ENCODE peak calls at places on chromosomes 7 and 10, in five cellular contexts. W, C, U, O and Z are unnamed samples.

GRCh38 chr7:133753513-133753912 is 373.6 kb upstream of the LRGUK start:
- DNase-seq in W (no peak), C (no peak), U (no peak), O (no peak), Z (no peak)

GRCh38 chr7:5422324-5423271 is 1.0 kb downstream of the TNRC18 start:
- DNase-seq in W (no peak), C (no peak), U (no peak), O (no peak), Z (peak; percentile 29)

GRCh38 chr10:69435966-69436520 is 15.2 kb upstream of the TSPAN15 start:
- DNase-seq in W (no peak), C (no peak), U (no peak), O (no peak), Z (no peak)

GRCh38 chr10:97537186-97537869 is 35.3 kb upstream of the ANKRD2 start:
- DNase-seq in W (no peak), C (no peak), U (no peak), O (no peak), Z (no peak)

GRCh38 chr10:48779077-48779476 is 94.4 kb downstream of the WDFY4 start:
- DNase-seq in W (no peak), C (no peak), U (no peak), O (no peak), Z (no peak)

GRCh38 chr10:24344279-24344678 is 135.3 kb downstream of the KIAA1217 start:
- DNase-seq in W (no peak), C (no peak), U (no peak), O (no peak), Z (no peak)

GRCh38 chr10:75498866-75499265 is 67.4 kb downstream of the LRMDA start:
- DNase-seq in W (no peak), C (no peak), U (no peak), O (no peak), Z (no peak)

GRCh38 chr10:112296908-112297331 is 13.7 kb downstream of the TECTB start:
- DNase-seq in W (no peak), C (no peak), U (no peak), O (no peak), Z (no peak)

GRCh38 chr7:139739863-139740597 is 37.8 kb downstream of the HIPK2 start:
- DNase-seq in W (no peak), C (no peak), U (no peak), O (peak; percentile 75), Z (no peak)

GRCh38 chr7:130492519-130493274 is 812 bp downstream of the MEST start:
- DNase-seq in W (no peak), C (no peak), U (no peak), O (no peak), Z (no peak)
- H3K27ac ChIP-seq in W (no peak overlapping the region), C (no peak overlapping the region), U (no peak overlapping the region), O (no peak overlapping the region), Z (peak overlapping the region; percentile 48)

GRCh38 chr7:43921423-43921822 is 4.8 kb upstream of the UBE2D4 start:
- DNase-seq in W (no peak), C (no peak), U (no peak), O (no peak), Z (no peak)

GRCh38 chr7:43922726-43923125 is 3.5 kb upstream of the UBE2D4 start:
- DNase-seq in W (no peak), C (no peak), U (no peak), O (no peak), Z (no peak)

GRCh38 chr7:43927810-43928209 is 1.6 kb downstream of the UBE2D4 start:
- DNase-seq in W (no peak), C (no peak), U (no peak), O (no peak), Z (no peak)

GRCh38 chr7:43929529-43930457 is 3.6 kb downstream of the UBE2D4 start:
- DNase-seq in W (no peak), C (no peak), U (no peak), O (no peak), Z (no peak)

DNA sequence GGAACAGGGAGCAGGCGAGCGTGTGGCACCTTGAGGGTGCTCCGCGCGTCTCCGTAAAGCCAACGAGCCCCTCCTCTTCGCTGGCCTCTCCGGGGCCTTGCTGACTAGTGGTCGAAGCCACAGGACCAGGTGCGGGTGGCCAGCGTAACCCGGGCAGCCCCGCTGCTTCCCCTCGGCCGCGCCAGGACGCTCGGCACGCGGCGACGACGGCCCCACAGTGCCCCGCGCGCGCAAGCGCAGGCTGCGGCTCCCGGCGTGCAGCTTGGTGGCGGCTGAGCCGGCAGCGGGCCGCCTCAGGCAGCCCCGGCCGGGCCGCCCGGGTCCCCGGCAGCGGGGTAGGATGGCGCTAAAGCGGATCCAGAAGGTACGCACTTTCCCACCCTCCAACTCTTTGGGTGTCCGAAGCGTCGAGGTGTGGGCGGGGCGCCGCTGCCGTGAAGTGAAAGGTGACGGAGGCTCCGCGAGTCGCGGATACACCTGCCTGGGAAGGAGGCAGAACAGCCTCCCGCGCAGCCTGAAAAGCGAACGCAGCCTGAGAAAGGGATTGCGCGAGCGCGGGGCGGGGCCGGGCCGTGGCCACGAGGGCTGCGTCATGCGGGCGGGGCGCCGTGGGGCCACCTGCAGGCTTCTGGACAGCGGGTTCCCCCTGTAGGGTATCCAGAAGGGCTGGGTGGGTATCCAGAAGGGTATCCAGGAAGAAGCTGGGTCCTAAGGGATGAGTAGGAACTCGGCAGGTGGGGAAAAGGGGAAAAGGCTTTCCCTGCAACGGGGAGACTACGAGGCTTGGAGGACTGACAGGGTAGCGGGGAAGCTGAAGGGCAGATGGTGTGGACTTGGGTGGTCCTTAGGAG is at the start of gene UBE2D4:
- DNase-seq in W (peak; percentile 85), C (peak; percentile 28), U (peak; percentile 78), O (peak; percentile 88), Z (peak; percentile 81)
- TF ChIP-seq POLR2A in W (peak; percentile 92), C (peak; percentile 78), U (peak; percentile 97), O (peak; percentile 89), Z (peak; percentile 98)

GRCh38 chr7:89623018-89623672 is 531.1 kb upstream of the STEAP1 start:
- DNase-seq in W (peak; percentile 36), C (no peak), U (peak; percentile 37), O (no peak), Z (no peak)
- TF ChIP-seq CTCF in W (peak; percentile 30), C (peak; percentile 17), U (peak; percentile 48), O (peak; percentile 27), Z (peak; percentile 45)

GRCh38 chr7:127671341-127671740 is 19.3 kb downstream of the SND1 start:
- DNase-seq in W (no peak), C (no peak), U (no peak), O (no peak), Z (no peak)

GRCh38 chr7:127666602-127667001 is 14.6 kb downstream of the SND1 start:
- DNase-seq in W (no peak), C (no peak), U (no peak), O (no peak), Z (no peak)

GRCh38 chr7:127667017-127667670 is 15.2 kb downstream of the SND1 start:
- DNase-seq in W (peak; percentile 8), C (no peak), U (no peak), O (no peak), Z (no peak)

GRCh38 chr7:127665922-127666321 is 13.9 kb downstream of the SND1 start:
- DNase-seq in W (no peak), C (no peak), U (no peak), O (no peak), Z (no peak)

GRCh38 chr7:127667751-127668530 is 15.9 kb downstream of the SND1 start:
- DNase-seq in W (no peak), C (no peak), U (no peak), O (no peak), Z (no peak)
- H3K27ac ChIP-seq in W (no peak overlapping the region), C (no peak overlapping the region), U (no peak overlapping the region), O (no peak overlapping the region), Z (no peak overlapping the region)

GRCh38 chr7:105874055-105874454 is 2.3 kb downstream of the ATXN7L1 start:
- DNase-seq in W (no peak), C (no peak), U (no peak), O (no peak), Z (no peak)

GRCh38 chr7:105876964-105877601 is 684 bp upstream of the ATXN7L1 start:
- DNase-seq in W (peak; percentile 68), C (no peak), U (no peak), O (peak; percentile 39), Z (peak; percentile 44)

GRCh38 chr7:105877736-105878135 is 1.3 kb upstream of the ATXN7L1 start:
- DNase-seq in W (no peak), C (no peak), U (no peak), O (no peak), Z (no peak)

GRCh38 chr7:105875505-105875904 is 894 bp downstream of the ATXN7L1 start:
- DNase-seq in W (no peak), C (no peak), U (no peak), O (no peak), Z (no peak)

GRCh38 chr7:105876091-105876963 is at the start of gene ATXN7L1:
- DNase-seq in W (peak; percentile 96), C (peak; percentile 67), U (peak; percentile 93), O (peak; percentile 96), Z (peak; percentile 94)
- TF ChIP-seq POLR2A in W (peak; percentile 86), C (peak; percentile 25), U (peak; percentile 83), O (peak; percentile 65), Z (peak; percentile 68)

DNA sequence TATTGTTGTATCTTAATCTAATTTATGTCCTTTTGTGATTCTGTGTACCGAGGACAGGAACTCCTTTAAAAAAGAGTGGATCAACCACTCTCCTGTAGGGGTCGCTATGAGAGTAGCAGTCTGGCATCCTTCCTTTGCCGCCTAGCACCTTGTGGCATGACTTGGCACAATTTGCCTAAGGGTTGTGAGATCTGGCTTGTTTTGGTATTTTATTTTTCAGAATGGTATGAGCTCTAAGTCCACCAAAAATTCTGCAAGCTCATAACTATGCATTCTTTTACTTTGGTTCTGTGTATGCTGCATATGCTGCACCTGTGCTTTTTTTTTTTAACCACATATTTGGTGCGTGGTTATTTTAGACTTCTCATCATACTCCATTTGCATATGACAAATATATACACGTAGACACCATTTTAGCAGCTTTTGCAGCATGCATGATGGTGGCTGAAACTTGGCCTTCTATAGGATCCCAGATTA is 112.8 kb downstream of the CDK14 start:
- DNase-seq in W (peak; percentile 41), C (no peak), U (no peak), O (no peak), Z (no peak)
- TF ChIP-seq CTCF in W (no peak), C (no peak), U (no peak), O (peak; percentile 24), Z (no peak)